ENCODE peak calls at places on chromosome 21, in six cellular contexts. X, S, T, D, C and B are unnamed samples. For H3K27me3 and H3K4me1, the result is how much of the 10 kb centered on the place peaks cover.

GRCh38 chr21:38140192-38140905 is 116.4 kb upstream of the KCNJ15 start:
- DNase-seq in D (peak), X (peak), S (peak), T (peak), C (peak), B (no peak)

GRCh38 chr21:26391166-26391565 is 181.9 kb downstream of the CYYR1 start:
- DNase-seq in S (no peak), X (no peak), C (no peak), T (no peak), D (no peak), B (no peak)

GRCh38 chr21:27536319-27536718 is 569.4 kb upstream of the ADAMTS5 start:
- DNase-seq in D (peak), T (no peak), S (no peak), C (peak), X (no peak), B (no peak)

GRCh38 chr21:16992448-16992847 is 520.4 kb upstream of the CXADR start:
- DNase-seq in C (no peak), T (no peak), X (no peak), D (no peak), S (no peak), B (no peak)

GRCh38 chr21:34526618-34527290 is 14.7 kb upstream of the KCNE1 start:
- DNase-seq in T (peak), S (peak), D (peak), X (peak), C (peak), B (no peak)

GRCh38 chr21:33843216-33843615 is 72.4 kb downstream of the ATP5PO start:
- DNase-seq in C (no peak), T (peak), D (no peak), S (no peak), X (no peak), B (no peak)

GRCh38 chr21:43369124-43369523 is 57.8 kb downstream of the SIK1 start:
- DNase-seq in T (peak), C (peak), X (no peak), D (peak), S (no peak), B (no peak)

GRCh38 chr21:39633770-39634181 is 21.0 kb downstream of the B3GALT5 start:
- DNase-seq in T (no peak), X (no peak), C (no peak), D (peak), S (no peak), B (no peak)

GRCh38 chr21:38979271-38980196 is 173.8 kb downstream of the ETS2 start:
- DNase-seq in X (peak), T (no peak), D (peak), S (no peak), C (peak), B (no peak)

GRCh38 chr21:28091500-28091899 is 901.2 kb downstream of the LTN1 start:
- DNase-seq in S (no peak), T (no peak), C (no peak), D (no peak), X (no peak), B (no peak)

GRCh38 chr21:37665230-37666024 is 250.8 kb downstream of the KCNJ6 start:
- DNase-seq in S (no peak), C (peak), X (no peak), T (no peak), D (no peak), B (no peak)

GRCh38 chr21:37449302-37449937 is 82.8 kb downstream of the DYRK1A start:
- DNase-seq in X (no peak), S (no peak), T (no peak), D (no peak), C (no peak), B (no peak)

GRCh38 chr21:37405629-37406028 is 39.1 kb downstream of the DYRK1A start:
- DNase-seq in X (no peak), S (no peak), D (no peak), C (no peak), T (no peak), B (no peak)

GRCh38 chr21:31347435-31348032 is 3.5 kb upstream of the TIAM1 start:
- DNase-seq in X (peak), D (peak), C (peak), T (no peak), S (no peak), B (peak)

GRCh38 chr21:41428311-41428710 is 2.3 kb downstream of the MX1 start:
- DNase-seq in X (no peak), S (peak), C (no peak), D (no peak), T (no peak), B (no peak)
- H3K27me3 ChIP-seq in X (under half), S (under half), C (half or more), D (under half), T (under half), B (under half)

DNA sequence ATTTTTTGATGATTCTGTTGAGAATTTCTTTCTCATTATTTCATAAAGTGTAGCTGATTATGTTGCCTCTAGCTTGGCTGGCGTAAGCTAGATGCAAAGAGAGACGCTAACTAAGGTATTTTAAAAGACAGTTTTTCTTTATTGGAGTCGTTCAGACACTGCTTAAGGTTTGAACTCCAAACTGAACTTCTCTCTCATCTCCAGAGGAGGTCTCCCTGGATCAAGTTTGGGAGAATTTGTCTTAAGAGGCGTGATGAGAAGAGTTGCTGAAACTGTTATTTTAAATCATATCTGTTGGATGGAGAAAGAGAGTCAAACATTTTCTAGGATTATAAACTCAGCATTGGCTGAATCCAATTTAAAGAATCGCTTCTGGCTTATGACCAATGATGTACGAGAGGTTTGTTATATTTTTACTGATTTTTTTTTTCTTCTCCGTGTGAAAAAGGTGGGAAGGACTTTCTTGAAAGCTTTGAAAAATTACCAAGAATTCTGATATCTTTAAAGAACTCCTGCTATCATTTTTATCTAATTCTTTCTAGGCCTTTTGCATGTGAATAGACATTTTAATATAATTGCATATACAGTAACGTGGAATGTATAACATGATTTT is 34.0 kb downstream of the MAP3K7CL start:
- DNase-seq in S (no peak), D (peak), T (no peak), X (peak), C (peak), B (no peak)
- H3K4me3 ChIP-seq in S (no peak), D (no peak), T (no peak), X (no peak), C (no peak), B (no peak)

DNA sequence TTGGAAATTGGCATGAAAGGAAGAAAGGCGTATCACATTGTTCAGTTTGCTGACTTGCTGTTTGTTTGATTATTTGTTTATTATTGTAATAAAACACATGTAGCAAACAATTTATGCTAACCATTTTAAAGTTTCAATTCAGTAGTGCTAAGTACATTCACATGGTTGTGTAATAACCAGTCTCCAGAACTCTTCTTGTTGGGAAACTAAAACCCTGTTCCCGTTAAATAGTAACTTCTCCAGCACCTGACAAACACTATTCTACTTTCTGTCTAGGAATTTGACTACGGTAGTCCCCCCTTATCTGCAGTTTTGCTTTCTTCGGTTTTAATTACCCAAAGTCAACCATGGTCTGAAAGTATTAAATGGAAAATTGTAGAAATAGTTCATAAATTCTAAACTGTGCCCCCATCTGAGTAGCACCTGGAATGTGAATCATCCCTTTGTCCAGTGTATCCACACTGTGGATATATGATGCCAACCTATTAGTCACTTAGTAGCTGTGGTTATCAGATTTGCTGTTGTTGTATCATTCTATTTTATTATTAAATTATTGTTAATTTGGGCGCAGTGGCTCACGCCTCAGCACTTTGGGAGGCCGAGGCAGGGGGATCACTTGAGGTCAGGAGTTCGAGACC is 5.5 kb downstream of the MORC3 start:
- DNase-seq in C (no peak), D (peak), X (no peak), S (no peak), T (no peak), B (no peak)
- H3K4me1 ChIP-seq in C (under half), D (under half), X (under half), S (under half), T (half or more), B (half or more)

GRCh38 chr21:44480200-44481065 is 25.1 kb downstream of the LRRC3 start:
- DNase-seq in C (no peak), S (peak), D (no peak), T (no peak), X (no peak), B (no peak)
- H3K27me3 ChIP-seq in C (under half), S (under half), D (under half), T (under half), X (under half), B (under half)

GRCh38 chr21:46056450-46056903 is 41.4 kb upstream of the COL6A2 start:
- DNase-seq in S (peak), T (peak), C (peak), X (no peak), D (peak), B (no peak)

GRCh38 chr21:46054447-46054846 is 43.5 kb upstream of the COL6A2 start:
- DNase-seq in T (no peak), C (peak), S (no peak), D (peak), X (peak), B (no peak)

GRCh38 chr21:46057111-46057709 is 40.7 kb upstream of the COL6A2 start:
- DNase-seq in C (no peak), S (no peak), D (no peak), X (no peak), T (peak), B (no peak)

GRCh38 chr21:46054031-46054430 is 43.9 kb upstream of the COL6A2 start:
- DNase-seq in X (no peak), C (no peak), T (no peak), D (no peak), S (no peak), B (no peak)

GRCh38 chr21:46055863-46056281 is 42.0 kb upstream of the COL6A2 start:
- DNase-seq in S (peak), T (peak), D (peak), C (peak), X (no peak), B (no peak)
- H3K4me3 ChIP-seq in S (peak), T (no peak), D (no peak), C (no peak), X (no peak), B (no peak)

GRCh38 chr21:45482899-45483821 is 59.1 kb downstream of the SLC19A1 start:
- DNase-seq in X (no peak), C (no peak), T (peak), D (no peak), S (no peak), B (peak)
- H3K4me1 ChIP-seq in X (under half), C (under half), T (under half), D (under half), S (under half), B (under half)

GRCh38 chr21:44392185-44392584 is 38.8 kb downstream of the TRPM2 start:
- DNase-seq in T (no peak), D (no peak), X (no peak), C (no peak), S (no peak), B (no peak)
- H3K27me3 ChIP-seq in T (under half), D (under half), X (under half), C (under half), S (under half), B (under half)

GRCh38 chr21:29265690-29266479 is 32.8 kb upstream of the BACH1 start:
- DNase-seq in X (no peak), D (no peak), S (no peak), C (no peak), T (no peak), B (no peak)

GRCh38 chr21:29261555-29262540 is 36.9 kb upstream of the BACH1 start:
- DNase-seq in T (no peak), S (no peak), C (no peak), D (no peak), X (no peak), B (no peak)

GRCh38 chr21:29264721-29265120 is 34.0 kb upstream of the BACH1 start:
- DNase-seq in T (no peak), S (no peak), C (no peak), X (no peak), D (peak), B (no peak)

GRCh38 chr21:29271927-29272333 is 26.8 kb upstream of the BACH1 start:
- DNase-seq in T (no peak), D (no peak), S (no peak), C (no peak), X (no peak), B (no peak)

GRCh38 chr21:29267666-29268065 is 31.1 kb upstream of the BACH1 start:
- DNase-seq in C (no peak), X (no peak), D (no peak), T (no peak), S (no peak), B (no peak)
- H3K4me3 ChIP-seq in C (no peak), X (no peak), D (no peak), T (no peak), S (no peak), B (no peak)